ENCODE peak calls at places on chromosome 18, in six cellular contexts. One of them, this sample, is unnamed.

GRCh38 chr18:55141318-55141717 is 182.1 kb upstream of the CCDC68 start:
- DNase-seq in left lung: no peak
- DNase-seq in IMR-90: peak; percentile 34
- DNase-seq in PC-9: no peak
- DNase-seq in fibroblast of lung: no peak
- DNase-seq in heart left ventricle: no peak
- DNase-seq in this sample: no peak

GRCh38 chr18:43886341-43886740 is 609.1 kb upstream of the SYT4 start:
- DNase-seq in left lung: no peak
- DNase-seq in IMR-90: no peak
- DNase-seq in PC-9: no peak
- DNase-seq in fibroblast of lung: peak; percentile 37
- DNase-seq in heart left ventricle: no peak
- DNase-seq in this sample: no peak

GRCh38 chr18:55018602-55019001 is 59.3 kb upstream of the CCDC68 start:
- DNase-seq in left lung: no peak
- DNase-seq in IMR-90: peak; percentile 68
- DNase-seq in PC-9: peak; percentile 70
- DNase-seq in fibroblast of lung: peak; percentile 69
- DNase-seq in heart left ventricle: no peak
- DNase-seq in this sample: no peak

GRCh38 chr18:76384861-76385680 is 110.0 kb downstream of the ZNF516 start:
- DNase-seq in left lung: no peak
- DNase-seq in IMR-90: no peak
- DNase-seq in PC-9: no peak
- DNase-seq in fibroblast of lung: no peak
- DNase-seq in heart left ventricle: no peak
- DNase-seq in this sample: no peak

GRCh38 chr18:79481041-79481790 is 85.5 kb downstream of the NFATC1 start:
- DNase-seq in left lung: peak; percentile 20
- DNase-seq in IMR-90: no peak
- DNase-seq in PC-9: no peak
- DNase-seq in fibroblast of lung: no peak
- DNase-seq in heart left ventricle: no peak
- DNase-seq in this sample: peak; percentile 5

GRCh38 chr18:43789234-43790000 is 512.1 kb upstream of the SYT4 start:
- DNase-seq in left lung: no peak
- DNase-seq in IMR-90: no peak
- DNase-seq in PC-9: no peak
- DNase-seq in fibroblast of lung: peak; percentile 73
- DNase-seq in heart left ventricle: no peak
- DNase-seq in this sample: no peak

GRCh38 chr18:21303913-21304312 is 61.9 kb downstream of the GREB1L start:
- DNase-seq in left lung: no peak
- DNase-seq in IMR-90: no peak
- DNase-seq in PC-9: peak; percentile 42
- DNase-seq in fibroblast of lung: no peak
- DNase-seq in heart left ventricle: no peak
- DNase-seq in this sample: no peak

GRCh38 chr18:23822590-23823385 is 133.5 kb downstream of the LAMA3 start:
- DNase-seq in left lung: no peak
- DNase-seq in IMR-90: peak; percentile 49
- DNase-seq in PC-9: peak; percentile 48
- DNase-seq in fibroblast of lung: no peak
- DNase-seq in heart left ventricle: no peak
- DNase-seq in this sample: no peak

GRCh38 chr18:34492652-34493051 is 217.4 kb upstream of the DTNA start:
- DNase-seq in left lung: no peak
- DNase-seq in IMR-90: no peak
- DNase-seq in PC-9: no peak
- DNase-seq in fibroblast of lung: no peak
- DNase-seq in heart left ventricle: no peak
- DNase-seq in this sample: no peak

GRCh38 chr18:43648002-43648401 is 370.7 kb upstream of the SYT4 start:
- DNase-seq in left lung: no peak
- DNase-seq in IMR-90: no peak
- DNase-seq in PC-9: no peak
- DNase-seq in fibroblast of lung: peak; percentile 39
- DNase-seq in heart left ventricle: no peak
- DNase-seq in this sample: no peak

GRCh38 chr18:4068552-4069158 is 386.5 kb downstream of the DLGAP1 start:
- DNase-seq in left lung: no peak
- DNase-seq in IMR-90: peak; percentile 56
- DNase-seq in PC-9: no peak
- DNase-seq in fibroblast of lung: peak; percentile 56
- DNase-seq in heart left ventricle: no peak
- DNase-seq in this sample: no peak

GRCh38 chr18:55753643-55754255 is 165.8 kb upstream of the TCF4 start:
- DNase-seq in left lung: no peak
- DNase-seq in IMR-90: peak; percentile 45
- DNase-seq in PC-9: peak; percentile 85
- DNase-seq in fibroblast of lung: peak; percentile 18
- DNase-seq in heart left ventricle: no peak
- DNase-seq in this sample: no peak

GRCh38 chr18:5173646-5174045 is 23.4 kb downstream of the AKAIN1 start:
- DNase-seq in left lung: no peak
- DNase-seq in IMR-90: no peak
- DNase-seq in PC-9: no peak
- DNase-seq in fibroblast of lung: no peak
- DNase-seq in heart left ventricle: no peak
- DNase-seq in this sample: no peak

GRCh38 chr18:63292844-63293683 is 26.5 kb downstream of the BCL2 start:
- DNase-seq in left lung: no peak
- DNase-seq in IMR-90: no peak
- DNase-seq in PC-9: no peak
- DNase-seq in fibroblast of lung: no peak
- DNase-seq in heart left ventricle: no peak
- DNase-seq in this sample: no peak

GRCh38 chr18:14104906-14105748 is 27.1 kb downstream of the ZNF519 start:
- DNase-seq in left lung: no peak
- DNase-seq in IMR-90: no peak
- DNase-seq in PC-9: no peak
- DNase-seq in fibroblast of lung: no peak
- DNase-seq in heart left ventricle: no peak
- DNase-seq in this sample: no peak

DNA sequence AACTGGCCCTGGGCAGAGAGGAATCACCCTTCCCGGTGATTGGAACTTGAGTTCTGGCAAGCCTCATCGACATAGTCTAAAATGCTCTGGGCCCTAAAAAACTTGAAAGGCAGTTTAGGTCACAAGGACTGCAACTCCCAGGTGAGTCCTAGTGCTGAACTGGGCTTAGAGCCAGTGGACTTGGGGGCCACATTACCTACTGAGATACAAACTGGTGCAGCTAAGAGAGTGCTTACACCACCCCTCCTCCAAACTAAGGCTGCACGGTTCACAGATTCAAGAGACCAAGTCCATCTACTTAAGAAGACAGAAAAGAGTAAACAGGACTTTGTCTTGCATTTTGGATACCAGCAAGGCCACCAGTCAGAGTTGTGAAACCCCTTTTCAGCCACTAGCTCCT is 25.3 kb downstream of the ZNF519 start:
- DNase-seq in left lung: no peak
- DNase-seq in IMR-90: no peak
- DNase-seq in PC-9: no peak
- DNase-seq in fibroblast of lung: no peak
- DNase-seq in heart left ventricle: no peak
- DNase-seq in this sample: no peak
- H3K9me3 ChIP-seq in left lung: no peaks in the 10 kb centered on the region
- H3K9me3 ChIP-seq in IMR-90: peaks cover 13% of the 10 kb centered on the region
- H3K9me3 ChIP-seq in PC-9: peaks cover 49% of the 10 kb centered on the region
- H3K9me3 ChIP-seq in fibroblast of lung: no peaks in the 10 kb centered on the region
- H3K9me3 ChIP-seq in heart left ventricle: no peaks in the 10 kb centered on the region
- H3K9me3 ChIP-seq in this sample: peaks cover 59% of the 10 kb centered on the region

GRCh38 chr18:58234359-58234741 is 190.3 kb downstream of the NEDD4L start:
- DNase-seq in left lung: no peak
- DNase-seq in IMR-90: no peak
- DNase-seq in PC-9: no peak
- DNase-seq in fibroblast of lung: no peak
- DNase-seq in heart left ventricle: no peak
- DNase-seq in this sample: no peak

GRCh38 chr18:58230438-58231179 is 186.6 kb downstream of the NEDD4L start:
- DNase-seq in left lung: no peak
- DNase-seq in IMR-90: peak; percentile 43
- DNase-seq in PC-9: peak; percentile 35
- DNase-seq in fibroblast of lung: no peak
- DNase-seq in heart left ventricle: no peak
- DNase-seq in this sample: no peak

GRCh38 chr18:58235001-58235436 is 191.0 kb downstream of the NEDD4L start:
- DNase-seq in left lung: no peak
- DNase-seq in IMR-90: no peak
- DNase-seq in PC-9: no peak
- DNase-seq in fibroblast of lung: no peak
- DNase-seq in heart left ventricle: no peak
- DNase-seq in this sample: no peak

GRCh38 chr18:58231930-58232329 is 187.9 kb downstream of the NEDD4L start:
- DNase-seq in left lung: no peak
- DNase-seq in IMR-90: no peak
- DNase-seq in PC-9: no peak
- DNase-seq in fibroblast of lung: no peak
- DNase-seq in heart left ventricle: no peak
- DNase-seq in this sample: no peak

GRCh38 chr18:58232674-58233073 is 188.6 kb downstream of the NEDD4L start:
- DNase-seq in left lung: no peak
- DNase-seq in IMR-90: no peak
- DNase-seq in PC-9: no peak
- DNase-seq in fibroblast of lung: no peak
- DNase-seq in heart left ventricle: no peak
- DNase-seq in this sample: no peak
- H3K4me1 ChIP-seq in left lung: peaks cover 13% of the 10 kb centered on the region
- H3K4me1 ChIP-seq in IMR-90: peaks cover 2% of the 10 kb centered on the region
- H3K4me1 ChIP-seq in PC-9: peaks cover 10% of the 10 kb centered on the region
- H3K4me1 ChIP-seq in fibroblast of lung: no peaks in the 10 kb centered on the region
- H3K4me1 ChIP-seq in heart left ventricle: peaks cover 4% of the 10 kb centered on the region
- H3K4me1 ChIP-seq in this sample: peaks cover 6% of the 10 kb centered on the region

DNA sequence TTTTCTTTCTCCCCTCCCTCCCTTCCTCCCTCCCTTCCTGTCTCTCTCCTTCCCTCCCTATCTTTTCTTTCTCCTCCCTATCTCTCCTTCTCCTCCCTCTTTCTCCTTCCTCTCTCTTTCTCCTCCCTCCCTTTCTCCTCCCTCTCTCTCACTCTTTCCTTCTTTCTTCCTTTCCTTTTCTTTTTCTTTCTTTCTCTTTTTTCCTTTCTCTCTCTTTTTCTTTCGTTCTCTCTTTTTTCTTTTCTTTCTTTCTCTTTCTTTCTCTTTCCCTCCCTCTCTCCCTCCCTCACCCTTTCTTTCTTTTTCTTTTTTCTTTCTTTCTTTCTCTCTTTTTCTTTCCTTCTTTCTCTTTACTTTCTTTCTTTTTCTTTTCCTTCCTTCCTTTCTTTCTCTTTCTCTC is 169.7 kb upstream of the LINC00305 start:
- DNase-seq in left lung: no peak
- DNase-seq in IMR-90: no peak
- DNase-seq in PC-9: no peak
- DNase-seq in fibroblast of lung: no peak
- DNase-seq in heart left ventricle: no peak
- DNase-seq in this sample: no peak
- TF ChIP-seq CTCF in left lung: no peak
- TF ChIP-seq CTCF in IMR-90: no peak
- TF ChIP-seq CTCF in PC-9: no peak
- TF ChIP-seq CTCF in fibroblast of lung: no peak
- TF ChIP-seq CTCF in heart left ventricle: no peak
- TF ChIP-seq CTCF in this sample: no peak

GRCh38 chr18:71008257-71008656 is 719.4 kb downstream of the SOCS6 start:
- DNase-seq in left lung: no peak
- DNase-seq in IMR-90: no peak
- DNase-seq in PC-9: no peak
- DNase-seq in fibroblast of lung: no peak
- DNase-seq in heart left ventricle: no peak
- DNase-seq in this sample: no peak
- H3K9me3 ChIP-seq in left lung: no peaks in the 10 kb centered on the region
- H3K9me3 ChIP-seq in IMR-90: peaks cover 4% of the 10 kb centered on the region
- H3K9me3 ChIP-seq in PC-9: no peaks in the 10 kb centered on the region
- H3K9me3 ChIP-seq in fibroblast of lung: no peaks in the 10 kb centered on the region
- H3K9me3 ChIP-seq in heart left ventricle: no peaks in the 10 kb centered on the region
- H3K9me3 ChIP-seq in this sample: peaks cover 3% of the 10 kb centered on the region

DNA sequence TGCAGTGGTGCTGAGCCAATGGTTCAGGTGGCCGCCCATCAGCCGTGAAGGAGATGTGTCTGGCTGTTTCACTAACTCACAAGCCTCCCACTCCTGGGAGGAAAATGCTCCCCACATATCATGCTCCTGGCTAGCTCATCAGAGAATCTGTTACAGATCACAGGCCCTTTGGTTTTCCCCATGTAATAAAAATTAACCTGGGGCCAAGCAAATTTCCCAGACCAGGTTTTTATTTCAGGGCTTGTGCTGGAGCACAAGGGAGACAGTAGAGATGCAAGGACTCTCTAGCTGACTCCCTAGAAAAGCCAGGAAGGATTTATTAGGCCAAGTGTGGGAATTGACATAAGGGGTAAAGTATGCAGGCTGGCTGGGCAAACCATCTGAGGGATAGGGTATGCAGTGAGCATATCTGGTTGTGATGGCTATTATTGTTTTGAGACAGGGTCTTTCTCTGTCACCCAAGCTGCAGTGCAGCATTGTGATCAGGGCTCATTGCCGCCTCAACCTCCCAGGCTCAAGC is 40.6 kb upstream of the CCBE1 start:
- DNase-seq in left lung: no peak
- DNase-seq in IMR-90: no peak
- DNase-seq in PC-9: no peak
- DNase-seq in fibroblast of lung: no peak
- DNase-seq in heart left ventricle: no peak
- DNase-seq in this sample: no peak
- H3K4me1 ChIP-seq in left lung: no peaks in the 10 kb centered on the region
- H3K4me1 ChIP-seq in IMR-90: peaks cover 13% of the 10 kb centered on the region
- H3K4me1 ChIP-seq in PC-9: peaks cover 4% of the 10 kb centered on the region
- H3K4me1 ChIP-seq in fibroblast of lung: peaks cover 5% of the 10 kb centered on the region
- H3K4me1 ChIP-seq in heart left ventricle: no peaks in the 10 kb centered on the region
- H3K4me1 ChIP-seq in this sample: peaks cover 14% of the 10 kb centered on the region

DNA sequence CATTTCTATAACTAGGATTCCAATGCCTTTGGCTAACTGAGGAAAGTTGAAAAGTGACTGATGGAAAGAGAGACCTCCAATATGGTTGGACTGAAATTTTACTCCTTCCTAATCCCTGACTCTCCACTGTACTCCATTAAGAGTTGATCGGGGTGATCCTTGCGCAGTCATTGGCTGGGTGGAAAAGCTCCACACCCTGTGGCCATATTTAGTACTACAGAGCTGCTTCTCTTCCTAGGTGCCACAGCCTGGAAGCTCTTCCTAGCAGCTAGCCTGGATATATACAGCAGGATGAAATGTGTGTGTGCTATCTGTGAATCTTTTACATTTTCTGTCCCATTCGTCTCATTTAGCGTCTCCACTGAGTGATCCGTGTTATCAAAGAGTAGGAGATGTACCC is 71.2 kb downstream of the MEP1B start:
- DNase-seq in left lung: no peak
- DNase-seq in IMR-90: no peak
- DNase-seq in PC-9: no peak
- DNase-seq in fibroblast of lung: no peak
- DNase-seq in heart left ventricle: no peak
- DNase-seq in this sample: no peak
- TF ChIP-seq CTCF in left lung: no peak
- TF ChIP-seq CTCF in IMR-90: no peak
- TF ChIP-seq CTCF in PC-9: no peak
- TF ChIP-seq CTCF in fibroblast of lung: peak; percentile 8
- TF ChIP-seq CTCF in heart left ventricle: no peak
- TF ChIP-seq CTCF in this sample: no peak

GRCh38 chr18:6249788-6250187 is 164.9 kb downstream of the L3MBTL4 start:
- DNase-seq in left lung: no peak
- DNase-seq in IMR-90: no peak
- DNase-seq in PC-9: no peak
- DNase-seq in fibroblast of lung: no peak
- DNase-seq in heart left ventricle: no peak
- DNase-seq in this sample: no peak
- H3K9me3 ChIP-seq in left lung: no peaks in the 10 kb centered on the region
- H3K9me3 ChIP-seq in IMR-90: no peaks in the 10 kb centered on the region
- H3K9me3 ChIP-seq in PC-9: no peaks in the 10 kb centered on the region
- H3K9me3 ChIP-seq in fibroblast of lung: no peaks in the 10 kb centered on the region
- H3K9me3 ChIP-seq in heart left ventricle: no peaks in the 10 kb centered on the region
- H3K9me3 ChIP-seq in this sample: no peaks in the 10 kb centered on the region